ENCODE peak calls at places on chromosome 17, in seven cellular contexts. Z, A, T, W, B, S and H are unnamed samples.

GRCh38 chr17:59607817-59608403 is 11.8 kb upstream of the CLTC start:
- DNase-seq in Z (no peak), A (no peak), T (peak), W (no peak), B (no peak), S (no peak), H (peak)

GRCh38 chr17:9343513-9343912 is 232.1 kb downstream of the STX8 start:
- DNase-seq in Z (no peak), A (no peak), T (no peak), W (no peak), B (no peak), S (no peak), H (no peak)

GRCh38 chr17:7858487-7858832 is 657 bp downstream of the CYB5D1 start:
- DNase-seq in Z (peak), A (no peak), T (peak), W (no peak), B (no peak), S (no peak), H (no peak)

GRCh38 chr17:82358467-82359350 is at the start of gene TEX19:
- DNase-seq in Z (peak), A (no peak), T (peak), W (no peak), B (no peak), S (no peak), H (no peak)

GRCh38 chr17:81926451-81927144 is 937 bp downstream of the MAFG start:
- DNase-seq in Z (peak), A (peak), T (peak), W (peak), B (no peak), S (peak), H (peak)

GRCh38 chr17:40323731-40324650 is 15.0 kb downstream of the RARA start:
- DNase-seq in Z (no peak), A (no peak), T (no peak), W (no peak), B (no peak), S (no peak), H (no peak)

GRCh38 chr17:49379926-49380325 is 17.9 kb upstream of the ZNF652 start:
- DNase-seq in Z (no peak), A (no peak), T (no peak), W (no peak), B (no peak), S (no peak), H (no peak)

GRCh38 chr17:50447870-50448573 is 20.7 kb downstream of the CHAD start:
- DNase-seq in Z (no peak), A (no peak), T (peak), W (no peak), B (no peak), S (no peak), H (no peak)

GRCh38 chr17:14361470-14361869 is 60.6 kb downstream of the HS3ST3B1 start:
- DNase-seq in Z (no peak), A (no peak), T (no peak), W (no peak), B (no peak), S (no peak), H (no peak)

GRCh38 chr17:17445925-17446665 is 30.7 kb upstream of the MED9 start:
- DNase-seq in Z (no peak), A (peak), T (peak), W (no peak), B (peak), S (no peak), H (no peak)

GRCh38 chr17:66351053-66351452 is 48.6 kb downstream of the PRKCA start:
- DNase-seq in Z (no peak), A (no peak), T (no peak), W (no peak), B (no peak), S (no peak), H (no peak)

GRCh38 chr17:62869885-62870580 is 61.9 kb upstream of the MARCHF10 start:
- DNase-seq in Z (no peak), A (peak), T (no peak), W (peak), B (peak), S (no peak), H (no peak)

GRCh38 chr17:82647593-82648164 is 565 bp downstream of the WDR45B start:
- DNase-seq in Z (no peak), A (peak), T (no peak), W (no peak), B (no peak), S (no peak), H (peak)

GRCh38 chr17:2950846-2951245 is 112.6 kb downstream of the OR1D5 start:
- DNase-seq in Z (no peak), A (no peak), T (no peak), W (no peak), B (no peak), S (no peak), H (no peak)

GRCh38 chr17:73334771-73335513 is 23.1 kb upstream of the CDC42EP4 start:
- DNase-seq in Z (no peak), A (no peak), T (no peak), W (no peak), B (no peak), S (no peak), H (no peak)

GRCh38 chr17:61407211-61407911 is 7.7 kb downstream of the TBX2 start:
- DNase-seq in Z (no peak), A (no peak), T (no peak), W (no peak), B (no peak), S (no peak), H (no peak)